ENCODE peak calls at places on chromosomes 2 and 18, in six cellular contexts. B, L, I, R, O and J are unnamed samples.

GRCh38 chr2:74740395-74741075 is 86.5 kb downstream of the SEMA4F start:
- DNase-seq in O (peak), I (peak), R (peak), L (no peak), B (peak), J (peak)

GRCh38 chr18:35174093-35174731 is 66.6 kb upstream of the ZNF397 start:
- DNase-seq in O (no peak), I (no peak), R (no peak), L (no peak), B (no peak), J (no peak)

GRCh38 chr2:53768233-53768542 is 584 bp downstream of the CHAC2 start:
- DNase-seq in I (no peak), O (peak), B (no peak), R (no peak), L (no peak), J (peak)

GRCh38 chr2:134232461-134232860 is 21.4 kb upstream of the MGAT5 start:
- DNase-seq in O (no peak), L (no peak), R (no peak), B (no peak), I (no peak), J (no peak)

GRCh38 chr2:120741514-120742448 is 6.1 kb downstream of the GLI2 start:
- DNase-seq in O (no peak), B (no peak), L (no peak), I (no peak), R (no peak), J (no peak)

GRCh38 chr2:119650206-119650605 is 28.8 kb upstream of the TMEM177 start:
- DNase-seq in B (no peak), O (no peak), L (no peak), R (no peak), I (no peak), J (peak)

GRCh38 chr2:3639015-3639630 is 18.9 kb upstream of the ALLC start:
- DNase-seq in B (no peak), I (no peak), O (no peak), L (no peak), R (no peak), J (no peak)

GRCh38 chr2:222355860-222356259 is 57.1 kb upstream of the PAX3 start:
- DNase-seq in B (no peak), O (peak), I (no peak), L (no peak), R (no peak), J (no peak)

GRCh38 chr2:160402498-160402897 is 91.1 kb downstream of the RBMS1 start:
- DNase-seq in I (no peak), B (no peak), L (no peak), R (no peak), O (no peak), J (no peak)

GRCh38 chr18:11902522-11903292 is 5.4 kb downstream of the MPPE1 start:
- DNase-seq in I (no peak), R (no peak), B (no peak), O (peak), L (no peak), J (no peak)

GRCh38 chr2:101238930-101239759 is 13.5 kb upstream of the CNOT11 start:
- DNase-seq in L (no peak), B (no peak), I (peak), O (no peak), R (no peak), J (no peak)